ENCODE peak calls at places on chromosomes 11 and 22, in five cellular contexts. One of them, this sample, is unnamed.

GRCh38 chr22:21942407-21942895 is 10.2 kb downstream of the PPM1F start:
- DNase-seq in DMS153: no peak
- DNase-seq in activated gamma-delta T cell treated with Interleukin-2 at 50 U/mL for 16 hours: no peak
- DNase-seq in Caco-2: no peak
- DNase-seq in iPS-NIHi11: no peak
- DNase-seq in this sample: no peak

GRCh38 chr22:42603427-42603826 is 11.3 kb downstream of the POLDIP3 start:
- DNase-seq in iPS-NIHi11: no peak
- DNase-seq in DMS153: no peak
- DNase-seq in Caco-2: no peak
- DNase-seq in activated gamma-delta T cell treated with Interleukin-2 at 50 U/mL for 16 hours: no peak
- DNase-seq in this sample: no peak

GRCh38 chr22:28514314-28514713 is 165.3 kb downstream of the TTC28 start:
- DNase-seq in iPS-NIHi11: no peak
- DNase-seq in activated gamma-delta T cell treated with Interleukin-2 at 50 U/mL for 16 hours: no peak
- DNase-seq in Caco-2: no peak
- DNase-seq in DMS153: no peak
- DNase-seq in this sample: no peak

GRCh38 chr11:66454253-66454652 is 12.5 kb upstream of the PELI3 start:
- DNase-seq in activated gamma-delta T cell treated with Interleukin-2 at 50 U/mL for 16 hours: no peak
- DNase-seq in Caco-2: no peak
- DNase-seq in DMS153: no peak
- DNase-seq in iPS-NIHi11: no peak
- DNase-seq in this sample: no peak

GRCh38 chr11:79594839-79595238 is 154.0 kb upstream of the TENM4 start:
- DNase-seq in activated gamma-delta T cell treated with Interleukin-2 at 50 U/mL for 16 hours: no peak
- DNase-seq in DMS153: no peak
- DNase-seq in Caco-2: no peak
- DNase-seq in iPS-NIHi11: no peak
- DNase-seq in this sample: no peak

GRCh38 chr22:48319321-48320047 is 1508.2 kb downstream of the BRD1 start:
- DNase-seq in activated gamma-delta T cell treated with Interleukin-2 at 50 U/mL for 16 hours: no peak
- DNase-seq in DMS153: no peak
- DNase-seq in iPS-NIHi11: no peak
- DNase-seq in Caco-2: no peak
- DNase-seq in this sample: no peak

GRCh38 chr22:43256569-43257360 is 69.8 kb upstream of the TTLL12 start:
- DNase-seq in Caco-2: no peak
- DNase-seq in DMS153: no peak
- DNase-seq in activated gamma-delta T cell treated with Interleukin-2 at 50 U/mL for 16 hours: no peak
- DNase-seq in iPS-NIHi11: no peak
- DNase-seq in this sample: no peak

GRCh38 chr11:86167499-86168161 is 76.9 kb upstream of the EED start:
- DNase-seq in Caco-2: no peak
- DNase-seq in iPS-NIHi11: no peak
- DNase-seq in DMS153: no peak
- DNase-seq in activated gamma-delta T cell treated with Interleukin-2 at 50 U/mL for 16 hours: no peak
- DNase-seq in this sample: no peak

GRCh38 chr11:76185931-76186401 is 20.3 kb downstream of the WNT11 start:
- DNase-seq in activated gamma-delta T cell treated with Interleukin-2 at 50 U/mL for 16 hours: no peak
- DNase-seq in Caco-2: no peak
- DNase-seq in DMS153: no peak
- DNase-seq in iPS-NIHi11: no peak
- DNase-seq in this sample: no peak

This sample was measured in HepG2.